ENCODE peak calls at places on chromosomes 5 and 9, in six cellular contexts. One of them, this sample, is unnamed.

GRCh38 chr9:116318463-116319271 is 165.1 kb downstream of the PAPPA start:
- DNase-seq in T-helper 2 cell: no peak
- DNase-seq in AG08396: peak
- DNase-seq in neural progenitor cell: peak
- DNase-seq in HTR-8/SVneo: no peak
- DNase-seq in stimulated activated CD4-positive, alpha-beta T cell treated with anti-CD3 and anti-CD28 coated beads, Interleukin-2, amount 100 ng/mL, for 48 hours: no peak
- DNase-seq in this sample: no peak

GRCh38 chr9:123265833-123266232 is 2.6 kb downstream of the STRBP start:
- DNase-seq in AG08396: no peak
- DNase-seq in stimulated activated CD4-positive, alpha-beta T cell treated with anti-CD3 and anti-CD28 coated beads, Interleukin-2, amount 100 ng/mL, for 48 hours: no peak
- DNase-seq in HTR-8/SVneo: no peak
- DNase-seq in T-helper 2 cell: no peak
- DNase-seq in neural progenitor cell: no peak
- DNase-seq in this sample: peak

GRCh38 chr5:142947427-142947709 is 177.2 kb downstream of the ARHGAP26 start:
- DNase-seq in stimulated activated CD4-positive, alpha-beta T cell treated with anti-CD3 and anti-CD28 coated beads, Interleukin-2, amount 100 ng/mL, for 48 hours: no peak
- DNase-seq in T-helper 2 cell: no peak
- DNase-seq in AG08396: no peak
- DNase-seq in HTR-8/SVneo: no peak
- DNase-seq in neural progenitor cell: no peak
- DNase-seq in this sample: no peak

GRCh38 chr5:113163328-113163727 is 186.7 kb downstream of the DCP2 start:
- DNase-seq in T-helper 2 cell: no peak
- DNase-seq in stimulated activated CD4-positive, alpha-beta T cell treated with anti-CD3 and anti-CD28 coated beads, Interleukin-2, amount 100 ng/mL, for 48 hours: no peak
- DNase-seq in HTR-8/SVneo: no peak
- DNase-seq in neural progenitor cell: no peak
- DNase-seq in AG08396: no peak
- DNase-seq in this sample: peak

GRCh38 chr9:72383978-72384709 is 19.1 kb upstream of the ZFAND5 start:
- DNase-seq in AG08396: peak
- DNase-seq in T-helper 2 cell: no peak
- DNase-seq in neural progenitor cell: no peak
- DNase-seq in HTR-8/SVneo: peak
- DNase-seq in stimulated activated CD4-positive, alpha-beta T cell treated with anti-CD3 and anti-CD28 coated beads, Interleukin-2, amount 100 ng/mL, for 48 hours: no peak
- DNase-seq in this sample: peak

GRCh38 chr5:127867006-127867788 is 164.0 kb downstream of the CCDC192 start:
- DNase-seq in stimulated activated CD4-positive, alpha-beta T cell treated with anti-CD3 and anti-CD28 coated beads, Interleukin-2, amount 100 ng/mL, for 48 hours: no peak
- DNase-seq in T-helper 2 cell: no peak
- DNase-seq in AG08396: no peak
- DNase-seq in neural progenitor cell: no peak
- DNase-seq in HTR-8/SVneo: no peak
- DNase-seq in this sample: no peak

GRCh38 chr5:15720515-15720914 is 220.5 kb downstream of the FBXL7 start:
- DNase-seq in AG08396: no peak
- DNase-seq in stimulated activated CD4-positive, alpha-beta T cell treated with anti-CD3 and anti-CD28 coated beads, Interleukin-2, amount 100 ng/mL, for 48 hours: no peak
- DNase-seq in T-helper 2 cell: no peak
- DNase-seq in HTR-8/SVneo: no peak
- DNase-seq in neural progenitor cell: no peak
- DNase-seq in this sample: no peak

GRCh38 chr9:31520301-31521085 is 864.0 kb upstream of the ACO1 start:
- DNase-seq in HTR-8/SVneo: no peak
- DNase-seq in neural progenitor cell: no peak
- DNase-seq in T-helper 2 cell: no peak
- DNase-seq in AG08396: no peak
- DNase-seq in stimulated activated CD4-positive, alpha-beta T cell treated with anti-CD3 and anti-CD28 coated beads, Interleukin-2, amount 100 ng/mL, for 48 hours: no peak
- DNase-seq in this sample: no peak

GRCh38 chr5:82886911-82887310 is 190.3 kb downstream of the TMEM167A start:
- DNase-seq in stimulated activated CD4-positive, alpha-beta T cell treated with anti-CD3 and anti-CD28 coated beads, Interleukin-2, amount 100 ng/mL, for 48 hours: no peak
- DNase-seq in T-helper 2 cell: no peak
- DNase-seq in neural progenitor cell: no peak
- DNase-seq in AG08396: no peak
- DNase-seq in HTR-8/SVneo: no peak
- DNase-seq in this sample: peak